ENCODE peak calls at places on chromosomes 16 and 17, in five cellular contexts. F, R, J, Y and T are unnamed samples.
A peak's percentile ranks its signal among the peaks of the same experiment; 100 is the strongest.

GRCh38 chr16:76280421-76280820 is 3.2 kb downstream of the CNTNAP4 start:
- DNase-seq in F (no peak), R (no peak), J (no peak), Y (no peak), T (no peak)

GRCh38 chr17:74987909-74988711 is 678 bp downstream of the CDR2L start:
- DNase-seq in F (peak; percentile 73), R (peak; percentile 79), J (no peak), Y (no peak), T (peak; percentile 83)

GRCh38 chr16:10178079-10178478 is 4.1 kb downstream of the GRIN2A start:
- DNase-seq in F (no peak), R (no peak), J (no peak), Y (no peak), T (no peak)

GRCh38 chr16:51359141-51359960 is 208.3 kb upstream of the SALL1 start:
- DNase-seq in F (peak; percentile 49), R (no peak), J (no peak), Y (no peak), T (no peak)

GRCh38 chr17:74288785-74289184 is 14.8 kb downstream of the DNAI2 start:
- DNase-seq in F (no peak), R (no peak), J (no peak), Y (no peak), T (no peak)

GRCh38 chr17:48064638-48065037 is 16.5 kb downstream of the NFE2L1 start:
- DNase-seq in F (no peak), R (no peak), J (no peak), Y (no peak), T (no peak)

GRCh38 chr17:79377230-79377790 is 233.5 kb downstream of the RBFOX3 start:
- DNase-seq in F (no peak), R (no peak), J (no peak), Y (no peak), T (no peak)

GRCh38 chr17:2796164-2797140 is at the start of gene RAP1GAP2:
- DNase-seq in F (peak; percentile 18), R (peak; percentile 84), J (no peak), Y (peak; percentile 69), T (no peak)

GRCh38 chr17:80063815-80064585 is 27.6 kb downstream of the CCDC40 start:
- DNase-seq in F (no peak), R (peak; percentile 49), J (peak; percentile 24), Y (no peak), T (no peak)

GRCh38 chr16:66904846-66905632 is 13.6 kb downstream of the CDH16 start:
- DNase-seq in F (no peak), R (no peak), J (no peak), Y (no peak), T (no peak)

GRCh38 chr17:64608571-64608981 is 53.5 kb downstream of the SMURF2 start:
- DNase-seq in F (no peak), R (no peak), J (no peak), Y (no peak), T (no peak)

GRCh38 chr16:58732545-58733247 is 1.4 kb downstream of the GOT2 start:
- DNase-seq in F (no peak), R (no peak), J (no peak), Y (peak; percentile 29), T (peak; percentile 12)

GRCh38 chr16:10988164-10988803 is 43.9 kb downstream of the CLEC16A start:
- DNase-seq in F (no peak), R (no peak), J (no peak), Y (peak; percentile 48), T (peak; percentile 19)

GRCh38 chr17:43020789-43021738 is 1.1 kb downstream of the VAT1 start:
- DNase-seq in F (peak; percentile 68), R (peak; percentile 69), J (no peak), Y (no peak), T (peak; percentile 47)

GRCh38 chr17:57068222-57068658 is 16.8 kb upstream of the AKAP1 start:
- DNase-seq in F (no peak), R (no peak), J (no peak), Y (no peak), T (no peak)

GRCh38 chr17:28468781-28469180 is 4.7 kb upstream of the SLC13A2 start:
- DNase-seq in F (no peak), R (no peak), J (no peak), Y (no peak), T (no peak)

GRCh38 chr17:82929011-82929622 is 89.3 kb upstream of the ZNF750 start:
- DNase-seq in F (peak; percentile 8), R (no peak), J (no peak), Y (no peak), T (no peak)

GRCh38 chr17:7293821-7294613 is 422 bp downstream of the YBX2 start:
- DNase-seq in F (no peak), R (peak; percentile 94), J (no peak), Y (no peak), T (peak; percentile 91)

GRCh38 chr17:79078476-79079190 is 4.0 kb downstream of the ENGASE start:
- DNase-seq in F (no peak), R (peak; percentile 75), J (no peak), Y (no peak), T (no peak)

GRCh38 chr17:12627776-12628491 is 37.8 kb upstream of the MYOCD start:
- DNase-seq in F (no peak), R (no peak), J (no peak), Y (no peak), T (no peak)

GRCh38 chr17:76000016-76000754 is 470 bp upstream of the CDK3 start:
- DNase-seq in F (no peak), R (peak; percentile 78), J (peak; percentile 33), Y (peak; percentile 61), T (peak; percentile 81)

GRCh38 chr17:30326816-30327215 is 7.0 kb downstream of the TMIGD1 start:
- DNase-seq in F (no peak), R (no peak), J (no peak), Y (no peak), T (no peak)

GRCh38 chr16:83698964-83699363 is 108.8 kb upstream of the HSBP1 start:
- DNase-seq in F (no peak), R (no peak), J (no peak), Y (no peak), T (no peak)

GRCh38 chr17:75345514-75346167 is 56.4 kb upstream of the SLC25A19 start:
- DNase-seq in F (no peak), R (no peak), J (no peak), Y (peak; percentile 83), T (no peak)

GRCh38 chr17:76485569-76485968 is 15.7 kb downstream of the RHBDF2 start:
- DNase-seq in F (no peak), R (no peak), J (no peak), Y (no peak), T (no peak)

GRCh38 chr16:23502466-23502865 is 7.8 kb downstream of the GGA2 start:
- DNase-seq in F (no peak), R (no peak), J (no peak), Y (no peak), T (no peak)

GRCh38 chr17:38799501-38800236 is at the start of gene PIP4K2B:
- DNase-seq in F (peak; percentile 89), R (peak; percentile 97), J (peak; percentile 97), Y (peak; percentile 95), T (peak; percentile 98)
- H3K27me3 ChIP-seq in F (no peaks in the 10 kb centered on the region), R (no peaks in the 10 kb centered on the region), J (no peaks in the 10 kb centered on the region), Y (no peaks in the 10 kb centered on the region), T (no peaks in the 10 kb centered on the region)

GRCh38 chr17:15381707-15382106 is 40.3 kb upstream of the TEKT3 start:
- DNase-seq in F (no peak), R (no peak), J (no peak), Y (no peak), T (no peak)

GRCh38 chr17:15382866-15383265 is 41.5 kb upstream of the TEKT3 start:
- DNase-seq in F (no peak), R (no peak), J (no peak), Y (no peak), T (no peak)

GRCh38 chr17:15386083-15386482 is 44.7 kb upstream of the TEKT3 start:
- DNase-seq in F (no peak), R (no peak), J (no peak), Y (no peak), T (no peak)

GRCh38 chr17:15385305-15385704 is 43.9 kb upstream of the TEKT3 start:
- DNase-seq in F (no peak), R (no peak), J (no peak), Y (no peak), T (no peak)

GRCh38 chr17:15384142-15384803 is 42.9 kb upstream of the TEKT3 start:
- DNase-seq in F (no peak), R (peak; percentile 50), J (no peak), Y (no peak), T (no peak)
- H3K4me3 ChIP-seq in F (peak overlapping the region; percentile 13), R (no peak overlapping the region), J (no peak overlapping the region), Y (no peak overlapping the region), T (no peak overlapping the region)

GRCh38 chr16:87585452-87586200 is 16.7 kb upstream of the JPH3 start:
- DNase-seq in F (no peak), R (no peak), J (no peak), Y (no peak), T (no peak)

GRCh38 chr16:87584975-87585374 is 17.3 kb upstream of the JPH3 start:
- DNase-seq in F (no peak), R (no peak), J (no peak), Y (no peak), T (no peak)

GRCh38 chr16:87587636-87588035 is 14.7 kb upstream of the JPH3 start:
- DNase-seq in F (no peak), R (no peak), J (no peak), Y (no peak), T (no peak)

GRCh38 chr16:87584271-87584670 is 18.0 kb upstream of the JPH3 start:
- DNase-seq in F (no peak), R (no peak), J (no peak), Y (no peak), T (no peak)

DNA sequence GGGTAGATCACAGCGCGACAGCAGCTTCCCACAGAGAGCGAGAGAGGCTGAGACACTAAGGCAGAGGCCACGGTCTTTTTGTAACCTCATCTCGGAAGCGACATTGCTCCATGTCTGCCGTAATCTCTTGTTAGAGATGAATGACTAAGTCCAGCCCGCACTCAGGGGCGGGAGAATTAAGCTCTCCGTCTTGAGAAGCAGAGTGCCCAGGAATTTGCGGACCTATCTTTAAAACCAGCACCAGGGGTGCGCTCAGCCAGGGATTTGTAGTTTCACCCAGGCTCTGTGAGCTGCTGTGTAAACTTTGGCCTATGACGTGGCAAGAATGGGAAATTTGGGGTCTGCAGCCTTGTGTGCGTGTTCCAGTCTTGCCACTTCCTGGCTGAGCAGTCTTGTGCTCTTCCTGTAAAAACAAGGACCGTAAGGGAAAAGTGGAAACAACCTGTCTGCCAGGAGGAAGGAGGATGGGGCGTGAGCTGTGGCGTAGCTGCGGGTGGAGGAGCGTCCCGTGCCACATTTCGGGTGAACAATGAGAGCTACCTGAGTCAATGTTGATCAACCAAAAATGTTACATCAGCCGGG is 16.0 kb upstream of the JPH3 start:
- DNase-seq in F (no peak), R (no peak), J (no peak), Y (no peak), T (peak; percentile 24)
- H3K27me3 ChIP-seq in F (peaks cover 40% of the 10 kb centered on the region), R (no peaks in the 10 kb centered on the region), J (peaks cover 20% of the 10 kb centered on the region), Y (peaks cover 2% of the 10 kb centered on the region), T (no peaks in the 10 kb centered on the region)

GRCh38 chr17:8382880-8383142 is 182 bp downstream of the RPL26 start:
- DNase-seq in F (no peak), R (no peak), J (no peak), Y (no peak), T (no peak)

GRCh38 chr17:8383143-8383974 is at the start of gene RPL26:
- DNase-seq in F (peak; percentile 96), R (peak; percentile 98), J (peak; percentile 97), Y (peak; percentile 93), T (peak; percentile 97)

GRCh38 chr17:8382052-8382879 is 727 bp downstream of the RPL26 start:
- DNase-seq in F (no peak), R (no peak), J (no peak), Y (no peak), T (no peak)

GRCh38 chr17:8386841-8387240 is 3.8 kb upstream of the RPL26 start:
- DNase-seq in F (no peak), R (no peak), J (no peak), Y (no peak), T (no peak)

GRCh38 chr17:8384801-8385335 is 1.9 kb upstream of the RPL26 start:
- DNase-seq in F (no peak), R (no peak), J (peak; percentile 54), Y (no peak), T (no peak)
- H3K4me3 ChIP-seq in F (no peak overlapping the region), R (no peak overlapping the region), J (peak overlapping the region; percentile 98), Y (no peak overlapping the region), T (no peak overlapping the region)